ENCODE peak calls at places on chromosome 10, in four cellular contexts. E, P, Z and D are unnamed samples.

GRCh38 chr10:114033566-114033965 is 10.1 kb upstream of the ADRB1 start:
- DNase-seq in P (no peak), E (no peak), Z (no peak), D (no peak)

GRCh38 chr10:63665765-63666164 is 144.6 kb downstream of the REEP3 start:
- DNase-seq in E (no peak), P (no peak), Z (no peak), D (no peak)

GRCh38 chr10:62224606-62225005 is 44.0 kb downstream of the RTKN2 start:
- DNase-seq in Z (no peak), E (no peak), P (no peak), D (no peak)

GRCh38 chr10:89256338-89256737 is 4.8 kb upstream of the LIPA start:
- DNase-seq in E (no peak), Z (no peak), P (no peak), D (no peak)

GRCh38 chr10:24826022-24826421 is 102.3 kb upstream of the ARHGAP21 start:
- DNase-seq in E (no peak), P (no peak), Z (no peak), D (no peak)

GRCh38 chr10:35259769-35260397 is 76.4 kb upstream of the CCNY start:
- DNase-seq in P (no peak), E (peak), Z (no peak), D (no peak)

GRCh38 chr10:76881477-76882220 is 756.0 kb downstream of the KCNMA1 start:
- DNase-seq in P (no peak), Z (no peak), E (no peak), D (no peak)

GRCh38 chr10:116961305-116962251 is 43.4 kb downstream of the SHTN1 start:
- DNase-seq in P (no peak), Z (no peak), E (no peak), D (no peak)

GRCh38 chr10:5861269-5862031 is 28.2 kb downstream of the ANKRD16 start:
- DNase-seq in P (no peak), Z (no peak), E (peak), D (no peak)

GRCh38 chr10:12847361-12847975 is 154.0 kb downstream of the CCDC3 start:
- DNase-seq in E (no peak), Z (no peak), P (no peak), D (no peak)

GRCh38 chr10:88270871-88271713 is 312.0 kb downstream of the RNLS start:
- DNase-seq in P (no peak), Z (peak), E (no peak), D (no peak)

GRCh38 chr10:118669020-118669766 is 73.7 kb upstream of the PRLHR start:
- DNase-seq in Z (no peak), P (no peak), E (no peak), D (no peak)

GRCh38 chr10:110364531-110364937 is 59.8 kb upstream of the SMNDC1 start:
- DNase-seq in Z (no peak), P (no peak), E (no peak), D (no peak)

GRCh38 chr10:14533295-14533694 is 202.6 kb upstream of the FRMD4A start:
- DNase-seq in P (no peak), Z (no peak), E (no peak), D (no peak)

GRCh38 chr10:47165711-47166404 is 134.1 kb upstream of the GDF10 start:
- DNase-seq in P (no peak), Z (peak), E (peak), D (no peak)

GRCh38 chr10:79178614-79179403 is 110.0 kb downstream of the ZMIZ1 start:
- DNase-seq in E (no peak), P (no peak), Z (no peak), D (no peak)

GRCh38 chr10:124647421-124648130 is 96.6 kb downstream of the FAM53B start:
- DNase-seq in P (no peak), Z (peak), E (no peak), D (peak)

GRCh38 chr10:13882112-13882711 is 295.4 kb downstream of the PRPF18 start:
- DNase-seq in E (peak), Z (no peak), P (no peak), D (no peak)

GRCh38 chr10:127853868-127854768 is 38.6 kb downstream of the CLRN3 start:
- DNase-seq in E (no peak), P (peak), Z (peak), D (peak)

GRCh38 chr10:88617772-88618300 is 31.3 kb downstream of the LIPJ start:
- DNase-seq in P (no peak), E (no peak), Z (no peak), D (no peak)

GRCh38 chr10:11757452-11757819 is 15.3 kb downstream of the ECHDC3 start:
- DNase-seq in P (no peak), Z (no peak), E (peak), D (no peak)

GRCh38 chr10:29866356-29866755 is 193.0 kb downstream of the JCAD start:
- DNase-seq in P (no peak), Z (no peak), E (no peak), D (no peak)

GRCh38 chr10:122682522-122682921 is 17.1 kb downstream of the C10orf120 start:
- DNase-seq in E (no peak), P (no peak), Z (peak), D (no peak)

GRCh38 chr10:108374991-108375390 is 1210.5 kb upstream of the SORCS1 start:
- DNase-seq in E (no peak), Z (no peak), P (no peak), D (no peak)

GRCh38 chr10:5468262-5469106 is 30.9 kb downstream of the CALML5 start:
- DNase-seq in Z (no peak), P (no peak), E (no peak), D (no peak)